ENCODE peak calls at places on chromosomes 4 and X, in eight cellular contexts. I is HCT116, A is SK-N-SH, L is GM12878, T is K562, E is H1, D is endothelial cell of umbilical vein, W is HepG2. C is an unnamed sample.

GRCh38 chrX:152915541-152916241 is 17.8 kb downstream of the ZNF185 start:
- DNase-seq in T (peak), I (peak), A (peak), L (no peak), W (peak), E (no peak), D (peak), C (no peak)

GRCh38 chrX:133183806-133184205 is 34.3 kb downstream of the TFDP3 start:
- DNase-seq in L (no peak), W (no peak), E (no peak), D (no peak), T (no peak), A (no peak), I (no peak), C (no peak)

GRCh38 chr4:76897522-76898384 is at the start of gene SOWAHB:
- DNase-seq in I (peak), D (peak), L (no peak), T (no peak), W (peak), A (peak), E (peak), C (no peak)

GRCh38 chr4:113141901-113142346 is 92.5 kb downstream of the ANK2 start:
- DNase-seq in L (no peak), A (no peak), E (no peak), D (no peak), I (peak), T (no peak), W (peak), C (no peak)

GRCh38 chr4:101356928-101357327 is 9.6 kb upstream of the PPP3CA start:
- DNase-seq in E (no peak), I (peak), D (peak), T (no peak), W (peak), A (peak), L (no peak), C (no peak)

GRCh38 chrX:20974326-20974725 is 399.9 kb upstream of the CNKSR2 start:
- DNase-seq in I (no peak), L (no peak), E (no peak), W (no peak), A (no peak), T (no peak), D (no peak), C (no peak)

GRCh38 chr4:157984285-157984911 is 188.4 kb downstream of the GASK1B start:
- DNase-seq in W (no peak), L (no peak), A (no peak), D (no peak), E (no peak), I (no peak), T (no peak), C (no peak)

GRCh38 chrX:40644175-40644574 is 3.2 kb downstream of the CXorf38 start:
- DNase-seq in I (no peak), W (no peak), E (no peak), L (no peak), D (peak), A (no peak), T (peak), C (no peak)

GRCh38 chrX:105765691-105766090 is 56.6 kb upstream of the NRK start:
- DNase-seq in E (no peak), W (peak), I (no peak), A (no peak), T (no peak), L (no peak), D (no peak), C (no peak)

GRCh38 chrX:120250522-120251271 is at the start of gene ZBTB33:
- DNase-seq in A (peak), T (peak), I (peak), L (peak), W (peak), D (peak), E (peak), C (peak)

GRCh38 chr4:107794001-107794400 is 30.7 kb upstream of the SGMS2 start:
- DNase-seq in L (no peak), I (no peak), W (no peak), D (no peak), A (no peak), E (no peak), T (no peak), C (no peak)

GRCh38 chrX:20653070-20653469 is 386.4 kb upstream of the RPS6KA3 start:
- DNase-seq in A (no peak), W (no peak), L (no peak), E (no peak), T (no peak), I (no peak), D (no peak), C (no peak)

GRCh38 chr4:38815879-38816782 is 11.5 kb upstream of the TLR1 start:
- DNase-seq in I (no peak), T (no peak), A (no peak), E (no peak), W (no peak), L (peak), D (no peak), C (no peak)

GRCh38 chr4:184019084-184019483 is 114.0 kb downstream of the STOX2 start:
- DNase-seq in I (no peak), W (no peak), L (no peak), A (no peak), T (no peak), D (no peak), E (no peak), C (no peak)

GRCh38 chr4:978957-979701 is 5.8 kb upstream of the DGKQ start:
- DNase-seq in E (no peak), A (no peak), D (peak), I (no peak), T (no peak), W (peak), L (no peak), C (no peak)

GRCh38 chrX:72121381-72121780 is 10.3 kb downstream of the RTL5 start:
- DNase-seq in E (no peak), T (no peak), A (no peak), W (no peak), D (peak), L (no peak), I (no peak), C (no peak)

GRCh38 chrX:117996918-117997480 is 119.6 kb downstream of the KLHL13 start:
- DNase-seq in E (no peak), D (peak), W (peak), I (no peak), A (peak), T (no peak), L (no peak), C (no peak)

GRCh38 chrX:53262918-53263394 is 18.4 kb downstream of the IQSEC2 start:
- DNase-seq in T (peak), A (no peak), W (no peak), I (peak), D (peak), L (no peak), E (no peak), C (no peak)

GRCh38 chr4:42531631-42532030 is 125.3 kb downstream of the ATP8A1 start:
- DNase-seq in D (no peak), I (no peak), A (no peak), E (no peak), L (no peak), W (no peak), T (no peak), C (no peak)

GRCh38 chr4:155572106-155572703 is 94.4 kb upstream of the GUCY1A1 start:
- DNase-seq in L (no peak), I (no peak), A (no peak), E (no peak), T (no peak), W (no peak), D (no peak), C (no peak)

GRCh38 chrX:36897690-36898089 is 110.5 kb upstream of the FAM47C start:
- DNase-seq in L (no peak), D (no peak), E (no peak), I (no peak), A (no peak), W (no peak), T (no peak), C (no peak)

DNA sequence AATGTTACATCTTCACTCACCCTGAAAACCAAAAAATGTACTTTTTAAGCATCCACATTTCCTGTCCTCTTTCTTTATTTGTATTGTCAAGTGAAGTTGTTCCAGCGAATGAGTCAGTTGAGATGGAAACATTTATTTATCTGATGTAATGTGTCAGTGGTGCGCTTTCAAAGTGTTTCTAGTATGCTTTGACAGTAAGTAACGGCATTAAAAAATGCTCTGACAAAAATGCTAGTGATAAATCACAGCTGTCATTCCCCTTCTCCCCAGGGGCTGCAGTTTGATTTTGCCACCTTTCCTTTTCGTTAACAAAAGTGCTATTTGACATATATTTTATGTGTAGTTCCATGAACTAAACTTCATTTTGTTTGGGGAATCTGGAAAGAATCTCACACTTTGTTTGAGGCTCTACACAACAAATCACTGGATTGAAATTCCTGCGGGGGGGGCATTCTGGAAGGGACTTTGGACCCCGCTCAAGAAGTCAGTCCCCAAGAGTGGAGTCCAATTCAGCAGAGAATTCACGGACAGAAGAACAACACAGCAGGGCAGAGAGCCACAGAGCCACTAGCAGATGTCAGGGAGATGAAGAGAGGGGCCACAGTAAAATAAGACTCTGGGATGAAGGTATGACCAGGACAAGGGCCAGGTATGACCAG is 7.6 kb upstream of the TBC1D19 start:
- DNase-seq in T (no peak), I (no peak), D (no peak), W (peak), L (no peak), E (no peak), A (no peak), C (no peak)
- H3K9ac ChIP-seq in T (no peak), I (no peak), D (no peak), W (no peak), L (no peak), E (no peak), A (no peak), C (no peak)

DNA sequence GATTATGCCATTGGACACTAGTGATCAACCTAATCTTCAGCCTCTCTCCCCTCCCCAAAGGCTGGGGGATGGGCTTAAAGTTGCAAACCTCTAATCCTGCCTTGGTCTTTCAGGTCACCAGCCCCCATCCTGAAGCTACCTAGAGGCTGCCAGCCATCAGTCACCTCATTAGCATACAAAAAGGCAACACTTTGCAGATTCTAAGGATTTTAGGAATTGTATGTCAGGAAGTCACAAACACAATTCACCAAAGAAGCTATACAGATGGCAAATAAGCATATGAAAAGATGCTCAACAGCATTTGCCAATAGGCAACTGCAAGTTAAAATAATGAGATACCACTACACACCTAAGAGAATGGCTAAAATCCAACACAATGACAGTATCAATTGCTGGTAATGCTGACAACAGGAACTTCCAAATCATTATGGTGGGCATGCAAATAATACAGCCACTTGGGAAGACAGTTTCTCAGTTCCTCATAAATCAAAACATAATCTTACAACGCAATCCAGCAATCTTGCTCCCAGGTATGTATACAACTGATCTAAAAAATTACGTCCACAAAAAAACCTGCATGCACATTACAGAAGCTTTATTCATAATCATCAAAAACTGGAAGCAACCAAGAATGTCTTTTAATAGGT is 9.0 kb upstream of the PIM2 start:
- DNase-seq in I (no peak), W (no peak), T (no peak), D (no peak), L (no peak), E (no peak), A (no peak), C (no peak)
- H3K27ac ChIP-seq in I (no peak), W (no peak), T (no peak), D (no peak), L (no peak), E (peak), A (no peak), C (no peak)

DNA sequence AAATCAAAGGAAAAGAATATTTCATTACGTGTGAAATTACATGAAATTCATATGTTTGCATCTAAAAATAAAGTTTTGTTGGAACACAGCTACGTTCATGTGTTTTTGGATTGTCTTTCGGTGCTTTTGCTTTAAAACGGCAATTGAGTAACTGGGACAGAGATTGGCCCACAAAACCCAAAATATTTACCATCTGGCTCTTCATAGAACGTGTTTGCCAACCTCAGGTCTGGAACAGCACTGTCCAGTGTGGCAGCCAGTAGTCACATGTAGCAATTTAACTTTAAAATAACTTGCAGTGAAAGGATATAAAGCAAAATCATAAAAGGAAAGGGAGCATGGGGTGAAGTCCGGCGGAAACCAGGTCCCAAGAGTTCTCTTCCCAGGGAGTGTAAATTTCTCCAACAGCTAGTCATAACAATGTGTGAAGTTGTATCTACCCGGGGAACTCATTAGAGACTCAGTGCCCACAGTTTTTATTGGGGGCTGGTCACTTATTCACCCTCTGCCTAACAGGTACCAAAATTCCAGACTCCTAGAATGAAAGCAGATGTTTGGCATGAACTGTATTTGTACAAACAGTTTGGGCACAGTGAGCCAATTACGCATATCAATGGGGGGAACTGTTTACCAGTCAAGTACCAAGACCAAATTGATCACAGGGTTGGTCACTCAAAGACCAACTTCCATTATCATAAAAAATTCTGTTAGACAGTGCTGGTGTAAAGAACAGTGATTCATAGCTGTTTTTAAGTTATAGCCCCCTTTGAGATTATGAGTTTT is 10.3 kb downstream of the OCIAD1 start:
- DNase-seq in D (no peak), T (no peak), A (no peak), L (no peak), E (no peak), W (no peak), I (no peak), C (no peak)
- TF ChIP-seq POLR2AphosphoS5 in D (no peak), T (no peak), A (no peak), L (no peak), E (no peak), W (no peak), I (no peak), C (no peak)

GRCh38 chr4:3855646-3856045 is 89.5 kb downstream of the ADRA2C start:
- DNase-seq in E (no peak), D (no peak), A (no peak), T (no peak), I (no peak), W (no peak), L (no peak), C (no peak)

GRCh38 chr4:3857316-3857926 is 91.2 kb downstream of the ADRA2C start:
- DNase-seq in I (no peak), L (no peak), D (no peak), E (no peak), W (no peak), T (no peak), A (no peak), C (no peak)

GRCh38 chr4:3854661-3855060 is 88.5 kb downstream of the ADRA2C start:
- DNase-seq in I (no peak), W (no peak), E (no peak), L (no peak), A (no peak), D (no peak), T (no peak), C (no peak)

GRCh38 chr4:3858046-3858730 is 92.0 kb downstream of the ADRA2C start:
- DNase-seq in W (no peak), A (no peak), T (no peak), L (no peak), D (no peak), E (no peak), I (no peak), C (no peak)

DNA sequence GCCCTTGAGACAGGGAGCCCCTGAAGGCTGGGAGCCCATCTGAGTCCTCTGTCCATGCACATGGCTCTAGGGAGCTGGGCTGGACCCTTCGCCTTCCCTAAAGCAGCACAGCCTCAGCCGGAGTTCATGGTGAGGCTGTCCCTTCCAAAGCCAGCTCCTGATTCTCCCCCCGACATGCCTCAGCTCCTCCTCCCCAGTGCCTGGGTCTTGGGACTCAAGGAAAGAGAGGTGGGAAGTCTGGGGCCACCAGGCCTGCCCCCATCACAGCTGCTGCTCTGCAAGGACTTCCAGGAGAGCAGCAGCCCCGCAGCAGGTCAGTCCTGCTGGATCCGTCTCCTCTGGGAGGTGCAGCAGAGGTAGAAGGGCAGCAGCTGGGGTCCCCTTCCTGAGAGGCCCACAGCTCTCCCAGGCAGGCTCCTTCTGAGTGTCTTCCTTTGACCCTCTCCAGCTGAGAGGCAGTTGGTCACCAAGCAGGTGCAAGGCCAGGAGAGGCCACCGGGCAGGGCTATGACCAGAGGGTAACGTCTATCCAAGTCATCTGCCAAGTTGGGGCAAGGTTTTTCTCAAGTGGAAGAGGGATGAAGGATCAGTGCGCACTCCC is 90.5 kb downstream of the ADRA2C start:
- DNase-seq in T (no peak), I (no peak), D (no peak), E (no peak), A (no peak), L (no peak), W (no peak), C (no peak)
- H3K9ac ChIP-seq in T (no peak), I (no peak), D (no peak), E (no peak), A (no peak), L (no peak), W (no peak), C (no peak)

GRCh38 chr4:6782147-6782845 is at the start of gene KIAA0232:
- DNase-seq in T (peak), D (peak), I (peak), E (peak), A (peak), L (peak), W (peak), C (no peak)

GRCh38 chr4:6781561-6781960 is 966 bp upstream of the KIAA0232 start:
- DNase-seq in I (no peak), D (no peak), E (no peak), A (no peak), L (no peak), W (no peak), T (no peak), C (no peak)

GRCh38 chr4:6781113-6781512 is 1.4 kb upstream of the KIAA0232 start:
- DNase-seq in A (no peak), D (no peak), I (no peak), L (no peak), T (no peak), W (no peak), E (no peak), C (no peak)

GRCh38 chr4:6783111-6783981 is 819 bp downstream of the KIAA0232 start:
- DNase-seq in D (peak), L (peak), I (peak), T (peak), W (peak), A (peak), E (peak), C (no peak)

DNA sequence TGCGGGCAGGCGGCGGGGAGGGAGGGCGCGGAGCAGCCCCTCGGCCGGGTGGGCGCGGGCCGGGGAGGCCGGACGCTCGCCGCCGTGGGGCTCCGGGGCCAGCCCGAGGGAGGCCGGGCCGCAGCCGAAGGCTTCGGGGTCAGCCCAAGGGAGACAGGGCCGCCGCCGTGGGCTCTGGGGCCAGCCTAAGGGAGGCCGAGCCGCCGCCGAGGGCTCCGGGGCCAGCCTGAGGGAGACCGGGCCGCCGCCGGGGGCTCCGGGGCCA is 251 bp downstream of the KIAA0232 start:
- DNase-seq in A (no peak), T (no peak), E (no peak), W (no peak), D (no peak), I (no peak), L (no peak), C (no peak)
- H3K27ac ChIP-seq in A (peak), T (peak), E (peak), W (peak), D (peak), I (peak), L (peak), C (peak)

GRCh38 chrX:123732679-123733363 is at the start of gene THOC2:
- DNase-seq in D (peak), L (peak), A (peak), I (peak), T (peak), E (peak), W (peak), C (peak)
- TF ChIP-seq POLR2AphosphoS5 in D (peak), L (peak), A (peak), I (peak), T (peak), E (peak), W (peak), C (peak)